ENCODE peak calls at places on chromosomes 13 and 19, in five cellular contexts. E is GM12891, R is HCT116, J is transverse colon, A is suprapubic skin. D is an unnamed sample.

GRCh38 chr19:46716672-46717033 is 261 bp downstream of the PRKD2 start:
- DNase-seq in R (no peak), J (no peak), A (no peak), E (no peak), D (no peak)

GRCh38 chr13:106595623-106596022 is 27.7 kb upstream of the ARGLU1 start:
- DNase-seq in R (no peak), A (no peak), J (no peak), E (no peak), D (no peak)

GRCh38 chr13:25607096-25607495 is 235.3 kb downstream of the ATP8A2 start:
- DNase-seq in R (no peak), E (no peak), J (no peak), A (no peak), D (no peak)

GRCh38 chr13:112587359-112587766 is 590 bp downstream of the TUBGCP3 start:
- DNase-seq in R (peak; percentile 18), E (peak; percentile 69), J (peak; percentile 85), A (peak; percentile 89), D (peak; percentile 67)

GRCh38 chr19:40280608-40281221 is 4.4 kb downstream of the AKT2 start:
- DNase-seq in J (peak; percentile 88), A (no peak), R (no peak), E (no peak), D (peak; percentile 52)

GRCh38 chr19:48967346-48968178 is 2.5 kb downstream of the FTL start:
- DNase-seq in R (no peak), J (peak; percentile 42), A (no peak), E (no peak), D (no peak)

GRCh38 chr13:60765700-60766411 is 368.8 kb downstream of the TDRD3 start:
- DNase-seq in J (no peak), A (no peak), R (no peak), E (no peak), D (no peak)

GRCh38 chr19:15452111-15453047 is 2.6 kb upstream of the WIZ start:
- DNase-seq in J (peak; percentile 89), A (peak; percentile 93), E (peak; percentile 61), R (peak; percentile 91), D (peak; percentile 90)

GRCh38 chr19:29845576-29846176 is 33.9 kb downstream of the CCNE1 start:
- DNase-seq in E (no peak), J (peak; percentile 37), R (no peak), A (no peak), D (no peak)

GRCh38 chr13:114113961-114114360 is 18.5 kb downstream of the RASA3 start:
- DNase-seq in J (no peak), A (no peak), R (no peak), E (no peak), D (no peak)

GRCh38 chr13:89936256-89936655 is 1411.2 kb upstream of the MIR17HG start:
- DNase-seq in R (no peak), J (no peak), E (no peak), A (no peak), D (no peak)

GRCh38 chr19:10288662-10289166 is 1.0 kb upstream of the ICAM5 start:
- DNase-seq in A (no peak), R (peak; percentile 74), J (peak; percentile 66), E (no peak), D (no peak)

GRCh38 chr19:56367829-56368711 is 25.3 kb downstream of the ZNF582 start:
- DNase-seq in A (peak; percentile 95), R (no peak), E (peak; percentile 58), J (peak; percentile 85), D (peak; percentile 72)

GRCh38 chr19:19170053-19170945 is at the start of gene MEF2B:
- DNase-seq in J (peak; percentile 87), R (no peak), A (peak; percentile 85), E (peak; percentile 94), D (peak; percentile 35)

GRCh38 chr19:5113101-5113557 is 144.2 kb downstream of the KDM4B start:
- DNase-seq in R (no peak), E (no peak), J (no peak), A (no peak), D (no peak)

GRCh38 chr19:47389150-47389556 is 30.2 kb downstream of the MEIS3 start:
- DNase-seq in E (no peak), A (no peak), R (no peak), J (peak; percentile 14), D (no peak)

DNA sequence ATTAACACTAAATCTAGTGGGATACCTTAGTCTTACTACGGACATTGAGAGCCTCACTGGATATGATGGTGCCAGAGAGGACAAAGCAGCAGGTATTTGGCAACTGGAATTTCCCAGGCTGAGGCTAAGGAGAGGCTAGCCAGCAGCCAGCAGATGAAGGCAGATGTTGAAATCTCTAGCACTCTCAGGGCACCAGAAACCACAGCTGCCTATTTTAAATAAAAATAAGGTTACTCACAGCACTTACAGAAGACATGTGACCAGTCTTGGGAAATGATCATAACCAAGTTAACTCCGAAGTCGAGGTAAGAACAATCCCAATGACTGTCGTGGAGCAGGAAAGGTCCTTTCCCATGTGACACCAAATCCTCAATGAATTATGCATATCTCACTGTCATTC is 1726.0 kb downstream of the EFNB2 start:
- DNase-seq in A (no peak), E (no peak), R (no peak), J (no peak), D (peak; percentile 28)
- TF ChIP-seq POLR2AphosphoS5 in A (no peak), E (no peak), R (no peak), J (no peak), D (no peak)

GRCh38 chr13:76709851-76710250 is 176.4 kb downstream of the KCTD12 start:
- DNase-seq in R (no peak), A (no peak), J (no peak), E (no peak), D (no peak)
- TF ChIP-seq POLR2AphosphoS5 in R (no peak), A (no peak), J (no peak), E (no peak), D (no peak)

DNA sequence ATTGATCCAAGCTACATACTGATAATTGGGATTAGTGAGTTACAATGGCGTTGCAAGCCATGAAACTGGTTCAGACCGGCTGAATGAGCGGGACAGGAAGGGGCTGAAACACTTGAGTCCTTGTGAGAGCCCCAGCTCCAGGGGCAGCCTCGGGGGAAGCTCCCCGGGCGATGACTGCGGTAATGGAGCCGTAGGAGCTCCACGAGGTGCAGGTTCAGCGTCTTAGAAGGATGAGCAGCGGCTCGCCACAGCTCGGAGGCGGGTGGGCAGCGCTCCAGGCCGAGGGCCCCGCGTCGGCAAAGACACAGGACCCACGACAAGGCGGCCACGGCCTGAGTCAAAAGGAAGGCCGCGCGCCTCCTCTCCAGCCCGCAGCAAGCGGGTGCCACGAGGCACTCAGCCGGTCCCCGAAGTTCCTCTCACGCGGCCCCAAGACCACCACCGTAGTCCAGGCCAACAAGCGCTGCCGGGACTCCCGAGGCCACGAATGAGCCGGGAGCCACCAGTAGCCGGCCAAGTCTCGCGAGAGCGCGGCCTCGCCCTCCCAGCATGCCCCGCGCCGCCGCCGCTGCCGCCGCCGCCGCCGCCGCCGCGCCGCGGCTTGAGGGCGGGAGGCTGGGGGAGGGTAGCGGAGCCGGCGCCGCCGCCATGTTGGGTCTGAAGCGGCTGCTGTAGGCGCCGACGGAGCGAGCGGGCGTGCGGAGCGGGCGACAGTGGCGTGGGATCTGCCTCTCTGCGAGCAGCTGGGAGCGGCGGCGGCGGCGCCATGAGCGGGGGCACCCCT is at the start of gene LSM14A:
- DNase-seq in E (peak; percentile 80), A (peak; percentile 95), J (peak; percentile 93), R (peak; percentile 64), D (peak; percentile 92)
- TF ChIP-seq POLR2AphosphoS5 in E (peak; percentile 94), A (no peak), J (peak; percentile 71), R (peak; percentile 94), D (peak; percentile 71)

DNA sequence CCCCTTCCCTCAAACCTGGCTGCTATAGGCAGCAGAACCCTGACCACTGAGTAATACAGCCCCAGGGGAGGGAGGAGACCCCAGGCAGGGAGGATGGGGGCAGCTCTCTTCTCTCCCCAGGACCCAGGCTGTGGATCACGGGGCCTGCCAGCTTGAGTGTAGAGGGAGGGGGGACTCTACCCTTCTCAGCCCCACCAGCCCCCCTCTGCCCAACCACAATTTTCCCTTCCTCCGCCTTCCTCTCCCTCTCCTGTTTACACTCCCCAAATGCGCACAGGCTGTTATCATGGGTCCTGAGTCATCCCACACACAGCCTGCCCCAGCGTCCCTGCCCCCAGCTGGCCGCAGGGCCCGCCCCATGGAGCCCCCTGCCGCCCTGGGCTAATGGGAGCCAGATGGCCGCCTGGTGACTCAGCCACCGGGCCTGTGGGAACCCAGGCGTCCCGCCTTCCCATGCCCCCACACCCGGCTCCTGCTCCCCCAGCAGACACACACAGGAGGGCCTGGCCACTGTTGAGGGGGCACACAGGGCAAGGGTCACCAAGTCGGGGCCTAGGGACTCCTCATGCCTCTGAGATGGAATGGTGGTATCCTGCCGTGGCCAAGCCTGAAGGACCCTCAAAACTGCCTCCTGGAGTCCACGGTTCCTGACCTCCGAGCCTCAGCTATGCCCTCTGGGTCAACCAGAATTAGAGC is 13.6 kb downstream of the CCDC97 start:
- DNase-seq in R (no peak), A (no peak), J (peak; percentile 51), E (no peak), D (no peak)
- TF ChIP-seq POLR2AphosphoS5 in R (no peak), A (no peak), J (no peak), E (no peak), D (no peak)

GRCh38 chr13:49858183-49858856 is 65.8 kb upstream of the KPNA3 start:
- DNase-seq in E (no peak), J (peak; percentile 10), R (no peak), A (no peak), D (no peak)
- TF ChIP-seq POLR2AphosphoS5 in E (no peak), J (peak; percentile 33), R (no peak), A (no peak), D (no peak)

DNA sequence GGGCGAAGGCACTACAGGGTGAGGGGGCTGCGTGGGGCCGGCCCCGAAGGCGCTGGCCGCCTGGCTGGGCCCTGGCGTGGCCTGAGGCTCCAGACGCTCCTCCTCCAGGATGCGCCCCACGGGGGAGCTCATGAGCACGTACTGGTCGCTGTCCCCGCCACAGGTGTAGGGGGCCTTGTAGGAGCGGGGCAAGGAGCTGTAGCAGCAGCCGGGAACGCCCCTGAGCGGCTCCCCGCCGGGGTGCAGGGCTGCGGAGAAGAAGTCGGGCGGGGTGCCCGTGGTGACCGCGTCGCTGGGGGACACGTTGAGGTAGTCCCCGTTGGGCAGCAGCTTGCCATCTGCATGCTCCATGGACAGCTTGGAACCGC is 3.0 kb downstream of the IRS2 start:
- DNase-seq in J (no peak), R (no peak), A (no peak), E (no peak), D (no peak)
- TF ChIP-seq POLR2AphosphoS5 in J (no peak), R (no peak), A (no peak), E (no peak), D (peak; percentile 21)

GRCh38 chr19:31262673-31263308 is 86.4 kb downstream of the TSHZ3 start:
- DNase-seq in E (no peak), R (no peak), A (no peak), J (no peak), D (no peak)

GRCh38 chr19:31260171-31260933 is 88.9 kb downstream of the TSHZ3 start:
- DNase-seq in E (no peak), A (no peak), R (no peak), J (no peak), D (no peak)

GRCh38 chr19:31261019-31261595 is 88.1 kb downstream of the TSHZ3 start:
- DNase-seq in R (no peak), J (no peak), A (no peak), E (no peak), D (no peak)

GRCh38 chr19:31263317-31263716 is 85.9 kb downstream of the TSHZ3 start:
- DNase-seq in A (no peak), E (no peak), R (no peak), J (no peak), D (peak; percentile 10)

GRCh38 chr19:31261651-31262331 is 87.4 kb downstream of the TSHZ3 start:
- DNase-seq in A (no peak), J (no peak), E (no peak), R (no peak), D (no peak)
- TF ChIP-seq POLR2AphosphoS5 in A (no peak), J (no peak), E (no peak), R (no peak), D (no peak)

D was measured in breast epithelium.